ENCODE peak calls at places on chromosomes 4 and X, in four cellular contexts. D is spleen, V is left ventricle myocardium inferior, Y is heart left ventricle. X is an unnamed sample.

GRCh38 chr4:106273831-106274230 is 42.2 kb downstream of the TBCK start:
- DNase-seq in V (no peak), D (no peak), Y (no peak), X (no peak)

GRCh38 chrX:39613508-39613921 is 484.2 kb downstream of the BCOR start:
- DNase-seq in D (no peak), V (peak), Y (peak), X (no peak)

GRCh38 chr4:114386637-114387233 is 211.9 kb upstream of the UGT8 start:
- DNase-seq in D (no peak), Y (no peak), V (no peak), X (no peak)

GRCh38 chrX:53093177-53093655 is 726 bp upstream of the KANTR start:
- DNase-seq in V (peak), D (peak), Y (peak), X (peak)

GRCh38 chr4:30790123-30790522 is 70.0 kb downstream of the PCDH7 start:
- DNase-seq in D (no peak), V (no peak), Y (no peak), X (no peak)

GRCh38 chr4:176769519-176769918 is 23.2 kb downstream of the VEGFC start:
- DNase-seq in D (no peak), V (no peak), Y (no peak), X (no peak)

GRCh38 chr4:119209077-119209476 is 3.4 kb upstream of the USP53 start:
- DNase-seq in Y (no peak), V (no peak), D (no peak), X (no peak)

GRCh38 chr4:47270226-47270888 is 193.1 kb downstream of the COMMD8 start:
- DNase-seq in Y (no peak), V (no peak), D (no peak), X (no peak)

GRCh38 chr4:81290818-81291217 is 75.8 kb upstream of the PRKG2 start:
- DNase-seq in Y (no peak), V (no peak), D (no peak), X (no peak)

GRCh38 chrX:153866302-153867019 is 19.5 kb downstream of the L1CAM start:
- DNase-seq in V (no peak), Y (no peak), D (peak), X (no peak)

GRCh38 chrX:48779399-48779798 is 7.0 kb upstream of the GATA1 start:
- DNase-seq in V (no peak), Y (no peak), D (no peak), X (no peak)

GRCh38 chr4:185261971-185262370 is 52.6 kb downstream of the SNX25 start:
- DNase-seq in D (no peak), V (no peak), Y (no peak), X (no peak)

GRCh38 chr4:8819019-8819418 is 52.6 kb downstream of the HMX1 start:
- DNase-seq in Y (no peak), D (no peak), V (no peak), X (no peak)

GRCh38 chrX:149152941-149153340 is 352.2 kb downstream of the IDS start:
- DNase-seq in Y (no peak), V (no peak), D (no peak), X (no peak)

GRCh38 chr4:11596989-11597388 is 168.3 kb upstream of the HS3ST1 start:
- DNase-seq in D (no peak), Y (no peak), V (no peak), X (no peak)

GRCh38 chrX:1035206-1035605 is 177.2 kb downstream of the CRLF2 start:
- DNase-seq in Y (no peak), V (no peak), D (peak), X (peak)

GRCh38 chr4:74158561-74159396 is 861 bp downstream of the MTHFD2L start:
- DNase-seq in V (no peak), Y (no peak), D (no peak), X (no peak)

GRCh38 chr4:166087569-166087968 is 214.5 kb downstream of the TLL1 start:
- DNase-seq in D (no peak), V (no peak), Y (no peak), X (no peak)

GRCh38 chr4:183106839-183107238 is 7.8 kb downstream of the WWC2 start:
- DNase-seq in D (no peak), V (no peak), Y (no peak), X (no peak)

GRCh38 chr4:67885727-67886126 is 1.9 kb upstream of the TMPRSS11D start:
- DNase-seq in D (no peak), Y (no peak), V (no peak), X (no peak)

GRCh38 chr4:169102011-169102410 is 92.0 kb upstream of the CBR4 start:
- DNase-seq in V (no peak), D (no peak), Y (no peak), X (no peak)

GRCh38 chrX:42751573-42751972 is 26.4 kb downstream of the PPP1R2C start:
- DNase-seq in D (no peak), Y (no peak), V (no peak), X (no peak)

GRCh38 chr4:8039290-8039689 is 99.6 kb upstream of the AFAP1 start:
- DNase-seq in Y (no peak), D (no peak), V (no peak), X (no peak)

GRCh38 chrX:129933700-129934099 is 27.7 kb downstream of the UTP14A start:
- DNase-seq in Y (no peak), V (no peak), D (no peak), X (no peak)

GRCh38 chr4:125421547-125421946 is 106.8 kb downstream of the FAT4 start:
- DNase-seq in D (no peak), V (no peak), Y (no peak), X (no peak)

GRCh38 chr4:6695660-6696581 is 2.2 kb downstream of the S100P start:
- DNase-seq in V (no peak), Y (no peak), D (peak), X (no peak)

GRCh38 chr4:182716207-182716606 is 201.0 kb downstream of the DCTD start:
- DNase-seq in V (no peak), Y (no peak), D (no peak), X (no peak)

GRCh38 chr4:80207172-80207583 is 9.9 kb downstream of the PRDM8 start:
- DNase-seq in V (no peak), D (no peak), Y (peak), X (no peak)

DNA sequence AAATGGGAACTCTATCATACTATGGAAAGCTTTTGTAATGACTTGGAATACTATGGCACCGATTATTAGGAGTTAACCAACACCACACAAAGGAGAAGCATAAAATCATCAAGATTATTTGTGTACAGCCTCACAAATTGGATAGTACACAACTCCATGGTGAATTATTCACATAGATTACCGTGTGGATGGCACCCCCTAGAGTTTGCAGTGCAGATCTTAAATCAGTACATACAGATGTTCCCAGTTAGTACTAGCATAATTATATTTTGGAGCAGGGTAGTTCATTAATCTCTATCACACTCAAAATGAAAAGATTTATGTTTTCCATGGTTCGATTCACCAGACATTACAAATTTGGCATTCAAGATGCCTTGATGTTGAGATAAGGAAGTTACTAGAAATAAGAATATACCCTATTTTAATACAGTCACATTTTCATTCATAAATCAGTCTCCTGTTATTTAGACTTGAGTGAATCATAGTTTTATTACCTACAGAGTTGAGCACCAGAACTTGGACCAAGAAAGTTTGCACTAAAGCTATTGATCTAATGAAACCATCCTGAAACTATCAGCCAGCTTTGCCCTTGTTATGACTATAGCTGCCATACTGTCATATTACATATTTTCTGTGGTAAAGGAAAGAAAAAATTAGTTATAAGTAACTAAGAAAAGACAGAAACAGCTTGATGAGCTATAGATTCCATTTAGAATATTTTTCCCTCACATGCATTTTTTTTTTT is 531.8 kb downstream of the GLUD2 start:
- DNase-seq in D (no peak), Y (no peak), V (no peak), X (no peak)
- TF ChIP-seq CTCF in D (no peak), Y (peak), V (peak), X (no peak)

DNA sequence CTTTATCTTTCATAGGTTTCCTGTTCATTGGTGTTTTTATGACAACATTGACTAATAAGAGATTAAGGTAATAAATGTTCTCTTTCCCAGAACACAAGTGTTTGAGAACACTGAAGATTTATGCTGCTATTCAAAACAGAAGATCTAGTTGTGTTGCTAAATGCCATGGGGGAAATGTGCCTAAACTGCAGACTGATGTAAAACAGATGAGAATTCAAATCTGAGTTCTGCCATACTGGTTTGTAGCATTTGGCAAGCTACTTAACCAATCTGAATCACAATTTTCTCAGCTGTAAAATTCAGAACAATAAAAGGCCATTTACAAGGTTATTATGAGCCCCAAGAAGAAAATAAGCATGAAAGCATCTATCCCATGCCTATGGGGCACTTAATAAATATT is 2.3 kb downstream of the SLC10A6 start:
- DNase-seq in Y (no peak), D (no peak), V (no peak), X (no peak)
- H3K4me3 ChIP-seq in Y (no peak), D (no peak), V (no peak), X (no peak)

GRCh38 chrX:84188320-84188834 is 378 bp upstream of the RPS6KA6 start:
- DNase-seq in V (peak), Y (peak), D (no peak), X (peak)
- H3K27ac ChIP-seq in V (no peak), Y (no peak), D (no peak), X (peak)

GRCh38 chr4:94305468-94306225 is 37.0 kb downstream of the HPGDS start:
- DNase-seq in D (no peak), Y (no peak), V (no peak), X (no peak)
- TF ChIP-seq CTCF in D (no peak), Y (no peak), V (no peak), X (no peak)

GRCh38 chr4:146639414-146639814 is 721 bp downstream of the POU4F2 start:
- DNase-seq in V (no peak), D (no peak), Y (no peak), X (no peak)
- H3K4me3 ChIP-seq in V (peak), D (peak), Y (no peak), X (no peak)